ENCODE peak calls at places on chromosomes 1 and 21, in four cellular contexts. A, R, T and O are unnamed samples.

GRCh38 chr1:12386130-12386529 is 156.3 kb downstream of the VPS13D start:
- DNase-seq in A (no peak), R (no peak), T (peak; percentile 47), O (no peak)

GRCh38 chr1:225980005-225980404 is 19.1 kb downstream of the SDE2 start:
- DNase-seq in A (no peak), R (no peak), T (no peak), O (no peak)

GRCh38 chr1:55833452-55834160 is 618.4 kb upstream of the USP24 start:
- DNase-seq in A (no peak), R (no peak), T (no peak), O (no peak)

GRCh38 chr1:38041941-38042834 is 4.4 kb downstream of the POU3F1 start:
- DNase-seq in A (no peak), R (no peak), T (no peak), O (no peak)

GRCh38 chr1:67312630-67313029 is 5.0 kb downstream of the IL12RB2 start:
- DNase-seq in A (no peak), R (no peak), T (no peak), O (no peak)

GRCh38 chr1:41855713-41856112 is 63.0 kb downstream of the HIVEP3 start:
- DNase-seq in A (no peak), R (no peak), T (no peak), O (no peak)

GRCh38 chr21:19031956-19032355 is 628.4 kb upstream of the TMPRSS15 start:
- DNase-seq in A (no peak), R (no peak), T (no peak), O (no peak)

GRCh38 chr1:12301518-12302237 is 71.8 kb downstream of the VPS13D start:
- DNase-seq in A (no peak), R (no peak), T (no peak), O (no peak)

GRCh38 chr1:21514245-21514644 is 5.0 kb downstream of the ALPL start:
- DNase-seq in A (peak; percentile 56), R (no peak), T (no peak), O (no peak)

GRCh38 chr1:153536618-153537375 is 1.0 kb upstream of the S100A6 start:
- DNase-seq in A (no peak), R (no peak), T (no peak), O (no peak)
- TF ChIP-seq FOXK2 in A (no peak), R (no peak), T (no peak), O (no peak)

GRCh38 chr21:46458315-46459023 is at the start of gene DIP2A:
- DNase-seq in A (peak; percentile 85), R (peak; percentile 99), T (peak; percentile 95), O (peak; percentile 100)

GRCh38 chr21:46459024-46459355 is 299 bp downstream of the DIP2A start:
- DNase-seq in A (no peak), R (no peak), T (no peak), O (no peak)

GRCh38 chr21:46457801-46458314 is 833 bp upstream of the DIP2A start:
- DNase-seq in A (no peak), R (peak; percentile 81), T (peak; percentile 21), O (peak; percentile 36)

GRCh38 chr21:46461909-46462308 is 3.2 kb downstream of the DIP2A start:
- DNase-seq in A (no peak), R (no peak), T (no peak), O (no peak)

DNA sequence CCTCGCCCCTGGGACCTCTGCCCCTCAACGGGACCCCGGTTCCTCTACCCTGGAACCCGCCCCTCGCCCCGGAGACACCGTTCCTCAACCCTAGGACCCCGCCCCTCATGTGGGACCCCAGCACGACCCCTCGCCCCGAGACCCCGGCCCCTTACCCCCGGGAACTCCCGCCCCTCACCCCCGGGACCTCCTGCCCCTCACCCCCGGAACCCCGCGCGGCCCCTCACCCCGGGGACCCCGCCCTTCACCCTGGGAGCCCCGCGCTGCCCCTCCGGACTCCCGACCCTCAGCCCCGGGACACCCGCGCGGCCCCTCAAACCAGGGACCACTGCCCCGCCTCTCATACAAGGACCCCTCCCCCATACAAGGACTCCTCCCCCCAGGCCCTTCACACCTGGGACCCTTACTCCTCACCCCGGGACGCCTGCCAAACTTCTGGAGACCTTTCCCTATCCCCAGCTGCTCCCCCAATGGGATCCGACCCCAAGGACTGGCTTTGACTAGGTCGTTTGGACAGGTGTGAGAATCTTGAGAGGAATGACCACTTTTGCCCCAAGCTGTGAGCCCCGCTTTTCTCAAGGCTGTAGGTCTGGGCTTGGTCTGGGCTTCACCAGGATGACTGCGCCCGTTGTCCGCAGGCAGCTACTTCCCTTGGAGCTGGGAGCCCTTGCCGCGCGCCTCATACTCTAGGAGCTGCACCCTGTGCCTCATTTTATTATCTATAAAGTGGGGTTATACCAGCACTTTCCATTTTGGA is 843 bp downstream of the DIP2A start:
- DNase-seq in A (no peak), R (peak; percentile 64), T (no peak), O (no peak)
- TF ChIP-seq FOXK2 in A (no peak), R (no peak), T (no peak), O (no peak)

DNA sequence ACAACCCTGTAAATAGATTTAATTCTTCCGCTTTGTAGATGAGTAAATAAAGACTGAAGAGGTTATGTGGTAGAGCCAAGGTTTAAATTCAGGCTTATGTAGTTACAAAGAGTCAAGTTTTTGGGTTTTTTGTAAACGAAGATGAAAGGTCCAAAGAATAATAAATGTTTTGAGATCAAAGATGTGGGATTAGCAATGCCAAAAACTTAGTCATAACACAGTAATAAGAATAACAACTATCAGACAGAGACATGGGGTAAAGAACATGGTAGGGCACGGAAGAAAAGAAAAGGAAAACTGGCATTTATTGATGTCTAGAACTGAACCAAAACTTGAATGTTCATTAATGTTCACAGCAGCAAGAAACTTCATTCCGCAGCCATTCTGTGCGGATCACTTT is 42.9 kb downstream of the EXTL2 start:
- DNase-seq in A (no peak), R (no peak), T (no peak), O (no peak)
- TF ChIP-seq FOXK2 in A (no peak), R (no peak), T (no peak), O (no peak)

GRCh38 chr21:45366476-45366875 is 38.5 kb upstream of the COL18A1 start:
- DNase-seq in A (no peak), R (no peak), T (no peak), O (no peak)

GRCh38 chr21:45365186-45365607 is 39.8 kb upstream of the COL18A1 start:
- DNase-seq in A (no peak), R (no peak), T (no peak), O (no peak)

GRCh38 chr21:45367402-45368351 is 37.3 kb upstream of the COL18A1 start:
- DNase-seq in A (no peak), R (no peak), T (peak; percentile 60), O (no peak)

GRCh38 chr21:45365608-45366241 is 39.2 kb upstream of the COL18A1 start:
- DNase-seq in A (no peak), R (no peak), T (peak; percentile 92), O (no peak)

GRCh38 chr21:45366931-45367401 is 38.0 kb upstream of the COL18A1 start:
- DNase-seq in A (no peak), R (peak; percentile 74), T (peak; percentile 74), O (no peak)
- TF ChIP-seq FOXK2 in A (no peak), R (no peak), T (no peak), O (no peak)

DNA sequence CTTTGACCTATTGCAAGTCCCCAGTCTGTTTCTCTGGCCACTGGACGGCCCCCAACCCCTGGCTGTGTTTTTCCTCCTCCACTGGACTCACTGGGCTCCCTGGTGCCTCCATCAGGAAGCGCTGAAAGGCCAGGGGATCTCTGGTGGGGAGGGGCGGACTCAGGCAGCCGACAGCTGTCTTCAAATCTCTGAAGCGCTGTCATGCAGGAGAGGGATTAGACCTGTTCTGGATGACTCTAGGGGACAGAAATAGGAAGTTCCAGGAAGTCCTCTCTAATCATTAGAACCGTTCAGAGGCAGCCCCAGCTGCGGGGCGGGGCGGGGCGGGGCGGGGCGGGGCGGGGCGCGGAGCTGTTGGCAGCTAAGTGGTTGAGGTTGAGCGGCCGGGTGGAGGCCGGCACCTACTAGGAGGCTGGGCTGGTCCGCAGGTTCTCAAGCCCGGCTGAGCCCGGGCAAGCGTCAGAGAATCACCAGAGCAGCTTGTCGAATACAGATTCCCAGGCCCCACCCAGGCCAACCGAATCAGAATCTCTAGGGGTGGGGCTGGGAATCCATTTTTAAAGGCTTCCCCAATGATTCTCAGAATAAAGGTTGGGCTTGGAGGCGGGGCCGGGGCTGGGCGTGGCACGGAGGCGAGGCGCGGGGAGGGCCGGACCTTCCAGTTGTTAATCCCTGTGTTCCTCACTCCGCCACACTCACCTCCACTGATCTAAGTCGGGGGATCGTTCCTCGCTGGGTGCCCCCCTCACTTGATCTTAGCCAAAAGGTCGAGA is 11.4 kb upstream of the PHLDA3 start:
- DNase-seq in A (no peak), R (peak; percentile 93), T (peak; percentile 71), O (peak; percentile 83)
- TF ChIP-seq FOXK2 in A (no peak), R (no peak), T (no peak), O (no peak)

GRCh38 chr21:45290948-45291612 is 3.4 kb upstream of the POFUT2 start:
- DNase-seq in A (no peak), R (no peak), T (no peak), O (no peak)

GRCh38 chr21:45289134-45289533 is 1.4 kb upstream of the POFUT2 start:
- DNase-seq in A (no peak), R (no peak), T (no peak), O (no peak)

GRCh38 chr21:45288441-45288841 is 746 bp upstream of the POFUT2 start:
- DNase-seq in A (no peak), R (no peak), T (no peak), O (no peak)

GRCh38 chr21:45291613-45292398 is 4.1 kb upstream of the POFUT2 start:
- DNase-seq in A (no peak), R (peak; percentile 60), T (no peak), O (no peak)

DNA sequence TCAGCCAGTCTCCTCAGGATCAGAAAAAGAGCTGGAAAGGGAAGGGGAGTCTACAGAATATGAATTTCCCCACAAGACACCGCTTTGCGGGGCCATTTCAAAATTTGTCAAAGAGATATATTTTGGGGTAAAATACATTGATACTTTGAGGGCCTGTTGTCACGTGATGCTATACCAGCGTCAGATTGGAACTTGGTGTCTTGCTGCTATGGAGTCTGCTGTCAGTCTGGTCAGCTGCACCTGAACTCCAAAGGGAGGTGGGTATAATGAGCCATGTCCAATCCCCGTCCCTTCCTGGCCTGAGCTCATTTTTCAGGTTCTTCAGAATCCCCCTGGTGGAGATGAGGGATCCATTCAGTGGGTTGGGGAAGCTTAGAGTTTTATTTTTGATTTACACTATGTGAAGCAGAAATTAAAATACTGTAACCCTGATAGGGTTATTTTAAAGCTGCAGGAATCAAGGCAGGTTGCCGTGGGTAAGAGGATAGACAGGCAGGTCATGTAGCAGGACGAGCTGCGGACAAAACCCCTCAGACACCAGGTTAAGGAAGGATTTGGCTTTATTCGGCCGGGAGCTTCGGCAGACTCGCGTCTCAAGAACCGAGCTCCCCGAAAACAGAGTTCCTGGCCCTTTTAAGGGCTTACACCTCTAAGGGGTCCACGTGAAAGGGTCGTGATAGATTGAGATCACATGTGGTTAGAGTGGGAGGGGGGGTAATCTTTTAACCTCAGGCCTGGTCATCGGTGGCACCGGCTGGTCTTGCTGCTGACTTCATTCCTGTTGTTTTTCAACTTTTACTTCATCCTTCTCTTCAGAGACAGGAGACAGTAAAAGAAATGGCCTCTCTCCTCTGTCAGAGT is 2.2 kb upstream of the POFUT2 start:
- DNase-seq in A (no peak), R (no peak), T (no peak), O (no peak)
- TF ChIP-seq FOXK2 in A (no peak), R (no peak), T (no peak), O (no peak)

DNA sequence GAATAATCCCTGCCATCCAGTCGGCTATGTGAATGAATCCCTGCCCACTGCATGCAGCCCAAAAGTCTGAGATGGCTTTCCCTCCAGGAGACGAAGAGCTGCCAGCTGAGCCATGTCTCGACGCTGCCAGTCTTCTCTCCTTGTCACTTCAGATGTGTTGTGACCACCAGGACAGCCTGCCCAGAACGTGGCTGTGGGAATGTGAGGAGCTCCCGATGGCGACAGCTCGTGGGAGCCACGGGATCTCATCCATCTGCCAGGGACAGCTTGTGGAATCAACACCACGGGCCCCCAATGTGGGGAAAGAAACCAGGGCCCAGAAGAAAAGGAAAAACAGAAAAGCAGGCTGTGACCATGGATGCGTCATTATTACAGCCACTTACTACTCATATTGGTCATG is 67.2 kb downstream of the NFASC start:
- DNase-seq in A (no peak), R (no peak), T (no peak), O (no peak)
- TF ChIP-seq FOXK2 in A (no peak), R (no peak), T (no peak), O (no peak)